ENCODE peak calls at places on chromosomes 2 and 18, in eight cellular contexts. One of them, this sample, is unnamed.

GRCh38 chr2:5022056-5022455 is 670.1 kb upstream of the SOX11 start:
- DNase-seq in chondrocyte: no peak
- DNase-seq in NCI-H69: no peak
- DNase-seq in NCI-H748 treated with DMSO at 0.1 percent for 48 hours: no peak
- DNase-seq in epithelial cell of esophagus: no peak
- DNase-seq in endothelial cell: no peak
- DNase-seq in DMS153: no peak
- DNase-seq in stimulated activated CD8-positive, alpha-beta memory T cell treated with anti-CD3 and anti-CD28 coated beads, Interleukin-4, amount 100 ng/mL, for 4 hours: no peak
- DNase-seq in this sample: no peak

GRCh38 chr2:127582863-127583861 is 47.7 kb downstream of the MYO7B start:
- DNase-seq in stimulated activated CD8-positive, alpha-beta memory T cell treated with anti-CD3 and anti-CD28 coated beads, Interleukin-4, amount 100 ng/mL, for 4 hours: no peak
- DNase-seq in endothelial cell: no peak
- DNase-seq in DMS153: no peak
- DNase-seq in epithelial cell of esophagus: no peak
- DNase-seq in chondrocyte: peak; percentile 56
- DNase-seq in NCI-H69: no peak
- DNase-seq in NCI-H748 treated with DMSO at 0.1 percent for 48 hours: no peak
- DNase-seq in this sample: no peak

GRCh38 chr2:17309741-17310339 is 208.4 kb downstream of the RAD51AP2 start:
- DNase-seq in DMS153: peak; percentile 85
- DNase-seq in NCI-H69: peak; percentile 74
- DNase-seq in stimulated activated CD8-positive, alpha-beta memory T cell treated with anti-CD3 and anti-CD28 coated beads, Interleukin-4, amount 100 ng/mL, for 4 hours: no peak
- DNase-seq in chondrocyte: no peak
- DNase-seq in NCI-H748 treated with DMSO at 0.1 percent for 48 hours: peak; percentile 89
- DNase-seq in epithelial cell of esophagus: peak; percentile 76
- DNase-seq in endothelial cell: peak; percentile 73
- DNase-seq in this sample: peak; percentile 77

GRCh38 chr18:77098033-77098432 is 34.5 kb downstream of the MBP start:
- DNase-seq in NCI-H748 treated with DMSO at 0.1 percent for 48 hours: no peak
- DNase-seq in stimulated activated CD8-positive, alpha-beta memory T cell treated with anti-CD3 and anti-CD28 coated beads, Interleukin-4, amount 100 ng/mL, for 4 hours: no peak
- DNase-seq in DMS153: no peak
- DNase-seq in chondrocyte: no peak
- DNase-seq in endothelial cell: no peak
- DNase-seq in epithelial cell of esophagus: peak; percentile 46
- DNase-seq in NCI-H69: no peak
- DNase-seq in this sample: no peak

GRCh38 chr18:54255141-54255540 is 14.2 kb upstream of the POLI start:
- DNase-seq in stimulated activated CD8-positive, alpha-beta memory T cell treated with anti-CD3 and anti-CD28 coated beads, Interleukin-4, amount 100 ng/mL, for 4 hours: no peak
- DNase-seq in chondrocyte: no peak
- DNase-seq in DMS153: no peak
- DNase-seq in endothelial cell: no peak
- DNase-seq in NCI-H748 treated with DMSO at 0.1 percent for 48 hours: no peak
- DNase-seq in epithelial cell of esophagus: no peak
- DNase-seq in NCI-H69: peak; percentile 71
- DNase-seq in this sample: no peak

GRCh38 chr2:27729198-27729597 is 42.3 kb upstream of the MRPL33 start:
- DNase-seq in DMS153: no peak
- DNase-seq in NCI-H748 treated with DMSO at 0.1 percent for 48 hours: no peak
- DNase-seq in stimulated activated CD8-positive, alpha-beta memory T cell treated with anti-CD3 and anti-CD28 coated beads, Interleukin-4, amount 100 ng/mL, for 4 hours: no peak
- DNase-seq in epithelial cell of esophagus: no peak
- DNase-seq in endothelial cell: no peak
- DNase-seq in chondrocyte: no peak
- DNase-seq in NCI-H69: no peak
- DNase-seq in this sample: no peak

GRCh38 chr2:164815071-164815793 is 26.4 kb downstream of the COBLL1 start:
- DNase-seq in NCI-H69: no peak
- DNase-seq in NCI-H748 treated with DMSO at 0.1 percent for 48 hours: no peak
- DNase-seq in epithelial cell of esophagus: no peak
- DNase-seq in stimulated activated CD8-positive, alpha-beta memory T cell treated with anti-CD3 and anti-CD28 coated beads, Interleukin-4, amount 100 ng/mL, for 4 hours: no peak
- DNase-seq in endothelial cell: no peak
- DNase-seq in DMS153: no peak
- DNase-seq in chondrocyte: no peak
- DNase-seq in this sample: no peak

GRCh38 chr2:3208591-3208990 is 169.0 kb downstream of the EIPR1 start:
- DNase-seq in NCI-H748 treated with DMSO at 0.1 percent for 48 hours: no peak
- DNase-seq in stimulated activated CD8-positive, alpha-beta memory T cell treated with anti-CD3 and anti-CD28 coated beads, Interleukin-4, amount 100 ng/mL, for 4 hours: no peak
- DNase-seq in endothelial cell: no peak
- DNase-seq in DMS153: no peak
- DNase-seq in chondrocyte: no peak
- DNase-seq in epithelial cell of esophagus: no peak
- DNase-seq in NCI-H69: no peak
- DNase-seq in this sample: no peak

GRCh38 chr2:207933396-207934045 is 91.8 kb downstream of the PLEKHM3 start:
- DNase-seq in NCI-H69: peak; percentile 21
- DNase-seq in chondrocyte: no peak
- DNase-seq in stimulated activated CD8-positive, alpha-beta memory T cell treated with anti-CD3 and anti-CD28 coated beads, Interleukin-4, amount 100 ng/mL, for 4 hours: no peak
- DNase-seq in epithelial cell of esophagus: no peak
- DNase-seq in DMS153: peak; percentile 21
- DNase-seq in NCI-H748 treated with DMSO at 0.1 percent for 48 hours: no peak
- DNase-seq in endothelial cell: no peak
- DNase-seq in this sample: peak; percentile 80

GRCh38 chr2:217932661-217933325 is 70.0 kb downstream of the TNS1 start:
- DNase-seq in chondrocyte: no peak
- DNase-seq in stimulated activated CD8-positive, alpha-beta memory T cell treated with anti-CD3 and anti-CD28 coated beads, Interleukin-4, amount 100 ng/mL, for 4 hours: no peak
- DNase-seq in epithelial cell of esophagus: no peak
- DNase-seq in NCI-H748 treated with DMSO at 0.1 percent for 48 hours: peak; percentile 15
- DNase-seq in endothelial cell: no peak
- DNase-seq in NCI-H69: no peak
- DNase-seq in DMS153: no peak
- DNase-seq in this sample: no peak

GRCh38 chr18:55856191-55856590 is 268.2 kb upstream of the TCF4 start:
- DNase-seq in NCI-H748 treated with DMSO at 0.1 percent for 48 hours: no peak
- DNase-seq in endothelial cell: no peak
- DNase-seq in stimulated activated CD8-positive, alpha-beta memory T cell treated with anti-CD3 and anti-CD28 coated beads, Interleukin-4, amount 100 ng/mL, for 4 hours: no peak
- DNase-seq in chondrocyte: no peak
- DNase-seq in epithelial cell of esophagus: peak; percentile 99
- DNase-seq in DMS153: no peak
- DNase-seq in NCI-H69: peak; percentile 34
- DNase-seq in this sample: no peak

GRCh38 chr2:151043484-151043883 is 218.2 kb downstream of the RBM43 start:
- DNase-seq in chondrocyte: no peak
- DNase-seq in DMS153: no peak
- DNase-seq in epithelial cell of esophagus: peak; percentile 99
- DNase-seq in endothelial cell: no peak
- DNase-seq in stimulated activated CD8-positive, alpha-beta memory T cell treated with anti-CD3 and anti-CD28 coated beads, Interleukin-4, amount 100 ng/mL, for 4 hours: no peak
- DNase-seq in NCI-H69: peak; percentile 47
- DNase-seq in NCI-H748 treated with DMSO at 0.1 percent for 48 hours: no peak
- DNase-seq in this sample: no peak

GRCh38 chr18:48736316-48736715 is 197.5 kb downstream of the CTIF start:
- DNase-seq in NCI-H748 treated with DMSO at 0.1 percent for 48 hours: no peak
- DNase-seq in chondrocyte: no peak
- DNase-seq in endothelial cell: no peak
- DNase-seq in NCI-H69: no peak
- DNase-seq in DMS153: no peak
- DNase-seq in epithelial cell of esophagus: peak; percentile 20
- DNase-seq in stimulated activated CD8-positive, alpha-beta memory T cell treated with anti-CD3 and anti-CD28 coated beads, Interleukin-4, amount 100 ng/mL, for 4 hours: no peak
- DNase-seq in this sample: no peak

GRCh38 chr2:69154031-69154430 is 141.1 kb downstream of the ANTXR1 start:
- DNase-seq in chondrocyte: no peak
- DNase-seq in epithelial cell of esophagus: no peak
- DNase-seq in stimulated activated CD8-positive, alpha-beta memory T cell treated with anti-CD3 and anti-CD28 coated beads, Interleukin-4, amount 100 ng/mL, for 4 hours: no peak
- DNase-seq in NCI-H69: no peak
- DNase-seq in endothelial cell: no peak
- DNase-seq in NCI-H748 treated with DMSO at 0.1 percent for 48 hours: no peak
- DNase-seq in DMS153: no peak
- DNase-seq in this sample: no peak

GRCh38 chr2:174692256-174692830 is 71.9 kb downstream of the CHRNA1 start:
- DNase-seq in endothelial cell: no peak
- DNase-seq in epithelial cell of esophagus: no peak
- DNase-seq in NCI-H748 treated with DMSO at 0.1 percent for 48 hours: no peak
- DNase-seq in stimulated activated CD8-positive, alpha-beta memory T cell treated with anti-CD3 and anti-CD28 coated beads, Interleukin-4, amount 100 ng/mL, for 4 hours: no peak
- DNase-seq in DMS153: no peak
- DNase-seq in NCI-H69: no peak
- DNase-seq in chondrocyte: no peak
- DNase-seq in this sample: no peak

GRCh38 chr18:75823376-75823950 is 396.0 kb upstream of the SMIM21 start:
- DNase-seq in endothelial cell: no peak
- DNase-seq in stimulated activated CD8-positive, alpha-beta memory T cell treated with anti-CD3 and anti-CD28 coated beads, Interleukin-4, amount 100 ng/mL, for 4 hours: no peak
- DNase-seq in DMS153: peak; percentile 86
- DNase-seq in epithelial cell of esophagus: no peak
- DNase-seq in chondrocyte: no peak
- DNase-seq in NCI-H748 treated with DMSO at 0.1 percent for 48 hours: no peak
- DNase-seq in NCI-H69: no peak
- DNase-seq in this sample: peak; percentile 80

GRCh38 chr2:70381821-70382220 is 80.0 kb upstream of the FAM136A start:
- DNase-seq in epithelial cell of esophagus: peak; percentile 99
- DNase-seq in DMS153: no peak
- DNase-seq in chondrocyte: no peak
- DNase-seq in NCI-H748 treated with DMSO at 0.1 percent for 48 hours: no peak
- DNase-seq in endothelial cell: no peak
- DNase-seq in stimulated activated CD8-positive, alpha-beta memory T cell treated with anti-CD3 and anti-CD28 coated beads, Interleukin-4, amount 100 ng/mL, for 4 hours: no peak
- DNase-seq in NCI-H69: no peak
- DNase-seq in this sample: no peak